ENCODE peak calls at places on chromosomes 11 and 22, in eight cellular contexts. One of them, this sample, is unnamed.

GRCh38 chr11:75145972-75146519 is 4.9 kb upstream of the SLCO2B1 start:
- DNase-seq in left ventricle myocardium superior: no peak
- DNase-seq in stimulated activated CD4-positive, alpha-beta T cell treated with anti-CD3 and anti-CD28 coated beads, TNF-alpha, amount 100 ng/mL, for 1 hour: no peak
- DNase-seq in stimulated activated CD8-positive, alpha-beta memory T cell treated with anti-CD3 and anti-CD28 coated beads, Interleukin-4, amount 100 ng/mL, for 48 hours: no peak
- DNase-seq in mesenchymal stem cell: no peak
- DNase-seq in ureter: no peak
- DNase-seq in GM04504: no peak
- DNase-seq in neural progenitor cell: no peak
- DNase-seq in this sample: no peak

GRCh38 chr11:113587318-113587739 is 112.1 kb upstream of the DRD2 start:
- DNase-seq in left ventricle myocardium superior: no peak
- DNase-seq in stimulated activated CD4-positive, alpha-beta T cell treated with anti-CD3 and anti-CD28 coated beads, TNF-alpha, amount 100 ng/mL, for 1 hour: no peak
- DNase-seq in neural progenitor cell: no peak
- DNase-seq in GM04504: no peak
- DNase-seq in stimulated activated CD8-positive, alpha-beta memory T cell treated with anti-CD3 and anti-CD28 coated beads, Interleukin-4, amount 100 ng/mL, for 48 hours: peak
- DNase-seq in mesenchymal stem cell: no peak
- DNase-seq in ureter: no peak
- DNase-seq in this sample: peak

GRCh38 chr11:65470433-65470832 is 28.4 kb upstream of the MALAT1 start:
- DNase-seq in mesenchymal stem cell: peak
- DNase-seq in stimulated activated CD8-positive, alpha-beta memory T cell treated with anti-CD3 and anti-CD28 coated beads, Interleukin-4, amount 100 ng/mL, for 48 hours: no peak
- DNase-seq in ureter: no peak
- DNase-seq in neural progenitor cell: no peak
- DNase-seq in GM04504: no peak
- DNase-seq in left ventricle myocardium superior: peak
- DNase-seq in stimulated activated CD4-positive, alpha-beta T cell treated with anti-CD3 and anti-CD28 coated beads, TNF-alpha, amount 100 ng/mL, for 1 hour: no peak
- DNase-seq in this sample: no peak

GRCh38 chr11:1390603-1391164 is 950 bp downstream of the BRSK2 start:
- DNase-seq in mesenchymal stem cell: peak
- DNase-seq in ureter: no peak
- DNase-seq in left ventricle myocardium superior: peak
- DNase-seq in GM04504: no peak
- DNase-seq in stimulated activated CD8-positive, alpha-beta memory T cell treated with anti-CD3 and anti-CD28 coated beads, Interleukin-4, amount 100 ng/mL, for 48 hours: no peak
- DNase-seq in neural progenitor cell: peak
- DNase-seq in stimulated activated CD4-positive, alpha-beta T cell treated with anti-CD3 and anti-CD28 coated beads, TNF-alpha, amount 100 ng/mL, for 1 hour: no peak
- DNase-seq in this sample: no peak

GRCh38 chr22:39214383-39215069 is 30.3 kb downstream of the PDGFB start:
- DNase-seq in neural progenitor cell: peak
- DNase-seq in stimulated activated CD8-positive, alpha-beta memory T cell treated with anti-CD3 and anti-CD28 coated beads, Interleukin-4, amount 100 ng/mL, for 48 hours: peak
- DNase-seq in GM04504: no peak
- DNase-seq in ureter: no peak
- DNase-seq in mesenchymal stem cell: peak
- DNase-seq in stimulated activated CD4-positive, alpha-beta T cell treated with anti-CD3 and anti-CD28 coated beads, TNF-alpha, amount 100 ng/mL, for 1 hour: no peak
- DNase-seq in left ventricle myocardium superior: peak
- DNase-seq in this sample: no peak

GRCh38 chr11:15912825-15913224 is 443.5 kb downstream of the SOX6 start:
- DNase-seq in left ventricle myocardium superior: no peak
- DNase-seq in GM04504: no peak
- DNase-seq in ureter: no peak
- DNase-seq in mesenchymal stem cell: no peak
- DNase-seq in stimulated activated CD4-positive, alpha-beta T cell treated with anti-CD3 and anti-CD28 coated beads, TNF-alpha, amount 100 ng/mL, for 1 hour: no peak
- DNase-seq in neural progenitor cell: no peak
- DNase-seq in stimulated activated CD8-positive, alpha-beta memory T cell treated with anti-CD3 and anti-CD28 coated beads, Interleukin-4, amount 100 ng/mL, for 48 hours: no peak
- DNase-seq in this sample: no peak

GRCh38 chr11:84437129-84438123 is 1151.3 kb upstream of the CCDC90B start:
- DNase-seq in left ventricle myocardium superior: peak
- DNase-seq in neural progenitor cell: peak
- DNase-seq in mesenchymal stem cell: no peak
- DNase-seq in ureter: peak
- DNase-seq in GM04504: no peak
- DNase-seq in stimulated activated CD4-positive, alpha-beta T cell treated with anti-CD3 and anti-CD28 coated beads, TNF-alpha, amount 100 ng/mL, for 1 hour: no peak
- DNase-seq in stimulated activated CD8-positive, alpha-beta memory T cell treated with anti-CD3 and anti-CD28 coated beads, Interleukin-4, amount 100 ng/mL, for 48 hours: no peak
- DNase-seq in this sample: no peak

GRCh38 chr11:45106006-45106405 is 40.4 kb upstream of the PRDM11 start:
- DNase-seq in ureter: peak
- DNase-seq in stimulated activated CD4-positive, alpha-beta T cell treated with anti-CD3 and anti-CD28 coated beads, TNF-alpha, amount 100 ng/mL, for 1 hour: no peak
- DNase-seq in GM04504: no peak
- DNase-seq in stimulated activated CD8-positive, alpha-beta memory T cell treated with anti-CD3 and anti-CD28 coated beads, Interleukin-4, amount 100 ng/mL, for 48 hours: no peak
- DNase-seq in mesenchymal stem cell: no peak
- DNase-seq in neural progenitor cell: no peak
- DNase-seq in left ventricle myocardium superior: no peak
- DNase-seq in this sample: no peak

GRCh38 chr11:107947904-107948303 is 19.7 kb downstream of the RAB39A start:
- DNase-seq in mesenchymal stem cell: no peak
- DNase-seq in ureter: no peak
- DNase-seq in stimulated activated CD4-positive, alpha-beta T cell treated with anti-CD3 and anti-CD28 coated beads, TNF-alpha, amount 100 ng/mL, for 1 hour: no peak
- DNase-seq in left ventricle myocardium superior: no peak
- DNase-seq in stimulated activated CD8-positive, alpha-beta memory T cell treated with anti-CD3 and anti-CD28 coated beads, Interleukin-4, amount 100 ng/mL, for 48 hours: no peak
- DNase-seq in neural progenitor cell: no peak
- DNase-seq in GM04504: no peak
- DNase-seq in this sample: no peak

GRCh38 chr11:27218498-27219038 is 144.4 kb downstream of the CCDC34 start:
- DNase-seq in stimulated activated CD4-positive, alpha-beta T cell treated with anti-CD3 and anti-CD28 coated beads, TNF-alpha, amount 100 ng/mL, for 1 hour: no peak
- DNase-seq in GM04504: peak
- DNase-seq in neural progenitor cell: no peak
- DNase-seq in stimulated activated CD8-positive, alpha-beta memory T cell treated with anti-CD3 and anti-CD28 coated beads, Interleukin-4, amount 100 ng/mL, for 48 hours: no peak
- DNase-seq in mesenchymal stem cell: peak
- DNase-seq in ureter: no peak
- DNase-seq in left ventricle myocardium superior: no peak
- DNase-seq in this sample: no peak